ENCODE peak calls at places on chromosome 1, in four cellular contexts. One of them, this sample, is unnamed.
A peak's percentile ranks its signal among the peaks of the same experiment; 100 is the strongest.

GRCh38 chr1:162635418-162635817 is 3.2 kb downstream of the DDR2 start:
- DNase-seq in sciatic nerve: no peak
- DNase-seq in IMR-90: peak; percentile 31
- DNase-seq in ELF-1: no peak
- DNase-seq in this sample: no peak

GRCh38 chr1:231213831-231214573 is 27.0 kb upstream of the GNPAT start:
- DNase-seq in sciatic nerve: no peak
- DNase-seq in IMR-90: no peak
- DNase-seq in ELF-1: no peak
- DNase-seq in this sample: no peak

GRCh38 chr1:243213045-243213787 is 41.9 kb downstream of the CEP170 start:
- DNase-seq in sciatic nerve: no peak
- DNase-seq in IMR-90: peak; percentile 77
- DNase-seq in ELF-1: no peak
- DNase-seq in this sample: no peak

GRCh38 chr1:84375965-84376910 is 22.0 kb upstream of the DNASE2B start:
- DNase-seq in sciatic nerve: no peak
- DNase-seq in IMR-90: peak; percentile 37
- DNase-seq in ELF-1: no peak
- DNase-seq in this sample: no peak

GRCh38 chr1:185080425-185080824 is 35.1 kb downstream of the RNF2 start:
- DNase-seq in sciatic nerve: no peak
- DNase-seq in IMR-90: no peak
- DNase-seq in ELF-1: no peak
- DNase-seq in this sample: no peak

GRCh38 chr1:156246762-156247459 is 945 bp downstream of the PAQR6 start:
- DNase-seq in sciatic nerve: peak; percentile 77
- DNase-seq in IMR-90: no peak
- DNase-seq in ELF-1: no peak
- DNase-seq in this sample: no peak

GRCh38 chr1:94617139-94617805 is 75.7 kb upstream of the F3 start:
- DNase-seq in sciatic nerve: no peak
- DNase-seq in IMR-90: peak; percentile 87
- DNase-seq in ELF-1: no peak
- DNase-seq in this sample: no peak

GRCh38 chr1:205746757-205747412 is 3.1 kb downstream of the NUCKS1 start:
- DNase-seq in sciatic nerve: no peak
- DNase-seq in IMR-90: no peak
- DNase-seq in ELF-1: no peak
- DNase-seq in this sample: no peak

GRCh38 chr1:240138867-240139266 is 47.2 kb downstream of the FMN2 start:
- DNase-seq in sciatic nerve: no peak
- DNase-seq in IMR-90: no peak
- DNase-seq in ELF-1: no peak
- DNase-seq in this sample: no peak

This sample was measured in coronary artery.